ENCODE peak calls at places on chromosome 13, in seven cellular contexts. R is stimulated activated CD4-positive, alpha-beta T cell treated with anti-CD3 and anti-CD28 coated beads, TNF-alpha, amount 100 ng/mL, for 48 hours; M is amniotic epithelial cell; G is A172; S is fibroblast of the aortic adventitia; V is HepG2; H is ovary. Y is an unnamed sample.

GRCh38 chr13:19782049-19782726 is 557 bp downstream of the PSPC1 start:
- DNase-seq in G (peak), S (peak), V (no peak), H (peak), R (peak), M (peak), Y (peak)

GRCh38 chr13:59494560-59494970 is 669.2 kb downstream of the DIAPH3 start:
- DNase-seq in M (peak), H (no peak), V (no peak), R (no peak), G (no peak), S (peak), Y (peak)

GRCh38 chr13:54226866-54227265 is 1198.3 kb downstream of the OLFM4 start:
- DNase-seq in G (no peak), M (no peak), S (no peak), V (no peak), H (no peak), R (no peak), Y (no peak)

GRCh38 chr13:36395280-36395679 is 37.0 kb upstream of the CCNA1 start:
- DNase-seq in S (peak), V (peak), H (no peak), G (peak), R (no peak), M (peak), Y (peak)

GRCh38 chr13:113116871-113117271 is 5.7 kb upstream of the F10 start:
- DNase-seq in G (no peak), S (no peak), H (no peak), M (no peak), R (no peak), V (no peak), Y (no peak)

GRCh38 chr13:113902956-113903355 is 39.1 kb upstream of the GAS6 start:
- DNase-seq in M (no peak), H (no peak), V (no peak), S (no peak), R (no peak), G (no peak), Y (no peak)

GRCh38 chr13:26019241-26019640 is 32.6 kb downstream of the SHISA2 start:
- DNase-seq in H (no peak), V (no peak), M (no peak), S (no peak), R (no peak), G (no peak), Y (no peak)

GRCh38 chr13:28022848-28023518 is 34.5 kb upstream of the URAD start:
- DNase-seq in G (no peak), S (peak), H (no peak), V (peak), M (no peak), R (no peak), Y (peak)

GRCh38 chr13:23510979-23511735 is 59.1 kb upstream of the TNFRSF19 start:
- DNase-seq in S (no peak), H (no peak), M (peak), G (peak), V (peak), R (no peak), Y (peak)